ENCODE peak calls at places on chromosomes 13 and 19, in six cellular contexts. M is neural progenitor cell, R is MM.1S, Z is OCI-LY7, V is GM23248, Y is GM23338. G is an unnamed sample.

GRCh38 chr19:8487137-8487851 is 15.1 kb downstream of the PRAM1 start:
- DNase-seq in M (no peak), R (no peak), Z (no peak), V (no peak), Y (no peak), G (no peak)

GRCh38 chr19:5128251-5128931 is 159.5 kb downstream of the KDM4B start:
- DNase-seq in M (peak), R (no peak), Z (no peak), V (peak), Y (peak), G (peak)

GRCh38 chr19:14603990-14604387 is 21.1 kb downstream of the CLEC17A start:
- DNase-seq in M (no peak), R (no peak), Z (peak), V (no peak), Y (no peak), G (no peak)

GRCh38 chr19:42229855-42230331 is 9.8 kb downstream of the ZNF526 start:
- DNase-seq in M (no peak), R (no peak), Z (no peak), V (peak), Y (no peak), G (no peak)

GRCh38 chr13:31018511-31018910 is 86.1 kb downstream of the TEX26 start:
- DNase-seq in M (no peak), R (no peak), Z (no peak), V (no peak), Y (no peak), G (no peak)

GRCh38 chr19:19239675-19240074 is 27.9 kb downstream of the NCAN start:
- DNase-seq in M (no peak), R (no peak), Z (no peak), V (no peak), Y (no peak), G (no peak)

GRCh38 chr13:44271031-44271433 is 102.6 kb upstream of the SERP2 start:
- DNase-seq in M (no peak), R (no peak), Z (no peak), V (peak), Y (no peak), G (peak)

GRCh38 chr19:11382898-11383705 is 1.0 kb downstream of the EPOR start:
- DNase-seq in M (peak), R (no peak), Z (peak), V (peak), Y (peak), G (peak)

GRCh38 chr13:50310734-50311133 is 295.5 kb downstream of the KCNRG start:
- DNase-seq in M (no peak), R (no peak), Z (no peak), V (no peak), Y (no peak), G (no peak)

GRCh38 chr19:28242317-28242927 is 970.5 kb downstream of the UQCRFS1 start:
- DNase-seq in M (peak), R (peak), Z (peak), V (peak), Y (peak), G (peak)

GRCh38 chr13:21435231-21435630 is 23.9 kb downstream of the ZDHHC20 start:
- DNase-seq in M (no peak), R (no peak), Z (no peak), V (no peak), Y (no peak), G (no peak)

GRCh38 chr19:38654478-38655079 is 7.1 kb downstream of the ACTN4 start:
- DNase-seq in M (no peak), R (no peak), Z (no peak), V (no peak), Y (no peak), G (no peak)

GRCh38 chr13:107713314-107713713 is 502.0 kb downstream of the LIG4 start:
- DNase-seq in M (no peak), R (no peak), Z (no peak), V (peak), Y (no peak), G (no peak)

GRCh38 chr19:40513345-40513678 is 46.5 kb downstream of the SPTBN4 start:
- DNase-seq in M (no peak), R (no peak), Z (no peak), V (no peak), Y (no peak), G (no peak)

GRCh38 chr13:98476538-98476966 is 100.4 kb downstream of the STK24 start:
- DNase-seq in M (no peak), R (peak), Z (peak), V (peak), Y (peak), G (no peak)

GRCh38 chr13:54614729-54615128 is 1586.1 kb downstream of the OLFM4 start:
- DNase-seq in M (peak), R (no peak), Z (no peak), V (no peak), Y (no peak), G (no peak)

GRCh38 chr13:32314968-32315254 is 252 bp downstream of the ZAR1L start:
- DNase-seq in M (peak), R (peak), Z (peak), V (peak), Y (peak), G (peak)

GRCh38 chr13:91482427-91482826 is 84.0 kb downstream of the GPC5 start:
- DNase-seq in M (peak), R (no peak), Z (no peak), V (no peak), Y (no peak), G (no peak)
- TF ChIP-seq EZH2phosphoT487 in M (no peak), R (no peak), Z (no peak), V (no peak), Y (no peak), G (no peak)

DNA sequence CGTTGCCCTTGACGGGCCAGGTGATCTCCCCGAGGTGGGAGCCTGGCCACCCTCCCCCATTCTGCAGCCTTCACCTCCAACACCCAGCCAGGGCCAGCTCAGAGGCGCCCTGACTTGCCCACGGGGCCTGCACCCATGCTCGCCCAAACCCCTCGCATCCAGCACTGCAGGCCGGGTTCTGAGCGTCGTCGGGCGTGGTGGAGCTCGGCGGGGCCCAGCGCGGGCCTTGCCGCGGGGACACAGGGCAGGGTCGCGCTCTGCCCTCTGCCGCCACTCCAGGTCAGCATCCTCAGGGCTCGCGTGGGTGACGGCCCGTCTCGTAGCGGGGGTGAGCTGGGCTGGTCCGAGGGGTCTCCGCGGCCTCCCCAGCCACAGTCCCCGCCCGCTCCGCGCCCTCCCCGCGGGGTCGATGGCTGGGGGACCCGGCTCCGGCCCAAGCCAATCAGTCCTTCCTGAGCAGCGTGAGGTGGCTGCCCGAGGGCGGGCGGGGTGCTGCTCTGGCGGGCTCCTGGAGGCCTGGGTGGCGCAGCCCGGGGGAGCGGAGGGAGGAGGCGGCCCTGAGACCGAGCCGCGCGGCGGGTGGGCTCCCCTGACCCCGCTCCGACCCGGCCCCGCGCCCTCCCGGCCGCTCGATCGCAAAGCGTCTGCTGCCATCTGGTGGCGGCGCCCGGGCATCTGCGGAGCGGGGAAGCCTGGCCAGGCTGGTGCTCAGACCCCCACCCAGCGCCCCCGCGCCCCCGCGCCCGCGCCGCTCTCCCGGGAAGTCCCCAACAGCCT is 61.4 kb downstream of the CCNE1 start:
- DNase-seq in M (peak), R (peak), Z (peak), V (peak), Y (peak), G (peak)
- TF ChIP-seq EZH2phosphoT487 in M (no peak), R (no peak), Z (no peak), V (no peak), Y (no peak), G (no peak)

GRCh38 chr19:45882652-45883585 is 3.0 kb downstream of the IRF2BP1 start:
- DNase-seq in M (peak), R (peak), Z (peak), V (peak), Y (peak), G (peak)
- TF ChIP-seq EZH2phosphoT487 in M (no peak), R (no peak), Z (no peak), V (no peak), Y (no peak), G (no peak)

DNA sequence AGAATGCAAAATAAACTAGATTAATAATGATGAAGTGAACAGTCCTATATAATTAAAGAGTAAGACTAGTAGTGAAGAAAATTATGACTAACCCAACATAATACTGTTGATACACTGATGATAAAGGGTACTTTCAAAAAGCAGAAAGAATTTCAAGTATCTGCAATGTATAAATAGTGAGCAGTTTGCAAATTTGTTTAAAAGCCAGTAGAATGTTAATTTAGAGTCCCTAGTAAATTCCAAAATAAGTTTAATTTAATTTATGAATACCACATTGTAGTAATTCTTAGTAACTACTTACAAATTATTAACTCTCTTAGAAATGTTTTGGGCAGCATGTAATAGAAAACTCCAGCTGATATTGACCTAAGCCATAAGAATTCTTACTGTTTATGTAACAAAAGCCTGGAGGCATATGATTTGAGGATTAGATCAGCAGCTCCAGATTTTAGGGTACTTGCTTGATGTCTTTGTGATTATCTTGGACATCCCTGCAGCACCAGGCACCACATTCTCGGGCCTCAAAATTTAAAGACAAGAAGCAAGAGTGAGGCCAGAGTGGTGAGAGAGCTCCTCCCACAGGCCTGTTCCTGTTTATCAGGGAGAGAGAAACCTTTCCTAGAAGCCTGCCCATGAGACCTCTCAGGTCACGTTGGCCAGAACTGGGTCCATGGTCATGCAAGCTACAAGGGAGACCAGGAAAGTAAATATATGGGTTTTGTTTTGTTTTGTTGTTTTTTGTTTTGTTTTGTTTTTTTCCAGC is 67.6 kb upstream of the TDRD3 start:
- DNase-seq in M (peak), R (peak), Z (peak), V (peak), Y (peak), G (peak)
- TF ChIP-seq EZH2phosphoT487 in M (no peak), R (no peak), Z (no peak), V (no peak), Y (no peak), G (no peak)

GRCh38 chr13:111920306-111920931 is 146.5 kb upstream of the SOX1 start:
- DNase-seq in M (no peak), R (no peak), Z (no peak), V (no peak), Y (no peak), G (no peak)

GRCh38 chr13:111924676-111925075 is 142.3 kb upstream of the SOX1 start:
- DNase-seq in M (no peak), R (no peak), Z (no peak), V (no peak), Y (no peak), G (no peak)

GRCh38 chr13:111919826-111920225 is 147.1 kb upstream of the SOX1 start:
- DNase-seq in M (no peak), R (no peak), Z (no peak), V (no peak), Y (no peak), G (no peak)

GRCh38 chr13:111920932-111921705 is 145.8 kb upstream of the SOX1 start:
- DNase-seq in M (no peak), R (no peak), Z (no peak), V (no peak), Y (no peak), G (no peak)

GRCh38 chr13:111922086-111922485 is 144.9 kb upstream of the SOX1 start:
- DNase-seq in M (no peak), R (no peak), Z (no peak), V (no peak), Y (no peak), G (no peak)
- TF ChIP-seq EZH2phosphoT487 in M (no peak), R (no peak), Z (no peak), V (no peak), Y (no peak), G (no peak)